ENCODE peak calls at places on chromosomes 16 and 17, in five cellular contexts. T is fibroblast of mammary gland, X is HFF-Myc, J is epithelial cell of proximal tubule, K is brain microvascular endothelial cell. M is an unnamed sample.

GRCh38 chr16:57140866-57141668 is 44.8 kb downstream of the PSME3IP1 start:
- DNase-seq in T (no peak), X (no peak), J (no peak), K (no peak), M (no peak)

GRCh38 chr17:47733047-47733413 is at the start of gene TBX21:
- DNase-seq in T (peak), X (no peak), J (no peak), K (no peak), M (no peak)

GRCh38 chr16:72938426-72939164 is 109.3 kb downstream of the ZFHX3 start:
- DNase-seq in T (peak), X (no peak), J (no peak), K (peak), M (peak)

GRCh38 chr16:64910351-64910750 is 211.5 kb downstream of the CDH11 start:
- DNase-seq in T (peak), X (peak), J (no peak), K (peak), M (peak)

GRCh38 chr17:42623732-42624596 is 14.5 kb downstream of the TUBG1 start:
- DNase-seq in T (peak), X (no peak), J (no peak), K (no peak), M (no peak)

GRCh38 chr17:80877829-80878303 is 113.8 kb upstream of the CHMP6 start:
- DNase-seq in T (no peak), X (no peak), J (no peak), K (no peak), M (no peak)

GRCh38 chr17:17036520-17036998 is 5.7 kb upstream of the MPRIP start:
- DNase-seq in T (no peak), X (no peak), J (no peak), K (no peak), M (no peak)

GRCh38 chr17:31373150-31374082 is 18.1 kb upstream of the RAB11FIP4 start:
- DNase-seq in T (peak), X (peak), J (no peak), K (peak), M (no peak)

GRCh38 chr16:55701442-55702319 is 45.9 kb downstream of the SLC6A2 start:
- DNase-seq in T (peak), X (peak), J (no peak), K (peak), M (peak)

GRCh38 chr17:64020068-64020766 is at the start of gene ICAM2:
- DNase-seq in T (no peak), X (no peak), J (no peak), K (no peak), M (no peak)

GRCh38 chr17:71472809-71473789 is 647.7 kb upstream of the SOX9 start:
- DNase-seq in T (peak), X (peak), J (no peak), K (peak), M (no peak)

GRCh38 chr16:84471316-84471715 is 33.1 kb downstream of the MEAK7 start:
- DNase-seq in T (no peak), X (no peak), J (no peak), K (no peak), M (peak)

GRCh38 chr17:29567362-29568330 is 809 bp upstream of the ABHD15 start:
- DNase-seq in T (no peak), X (no peak), J (no peak), K (peak), M (peak)

DNA sequence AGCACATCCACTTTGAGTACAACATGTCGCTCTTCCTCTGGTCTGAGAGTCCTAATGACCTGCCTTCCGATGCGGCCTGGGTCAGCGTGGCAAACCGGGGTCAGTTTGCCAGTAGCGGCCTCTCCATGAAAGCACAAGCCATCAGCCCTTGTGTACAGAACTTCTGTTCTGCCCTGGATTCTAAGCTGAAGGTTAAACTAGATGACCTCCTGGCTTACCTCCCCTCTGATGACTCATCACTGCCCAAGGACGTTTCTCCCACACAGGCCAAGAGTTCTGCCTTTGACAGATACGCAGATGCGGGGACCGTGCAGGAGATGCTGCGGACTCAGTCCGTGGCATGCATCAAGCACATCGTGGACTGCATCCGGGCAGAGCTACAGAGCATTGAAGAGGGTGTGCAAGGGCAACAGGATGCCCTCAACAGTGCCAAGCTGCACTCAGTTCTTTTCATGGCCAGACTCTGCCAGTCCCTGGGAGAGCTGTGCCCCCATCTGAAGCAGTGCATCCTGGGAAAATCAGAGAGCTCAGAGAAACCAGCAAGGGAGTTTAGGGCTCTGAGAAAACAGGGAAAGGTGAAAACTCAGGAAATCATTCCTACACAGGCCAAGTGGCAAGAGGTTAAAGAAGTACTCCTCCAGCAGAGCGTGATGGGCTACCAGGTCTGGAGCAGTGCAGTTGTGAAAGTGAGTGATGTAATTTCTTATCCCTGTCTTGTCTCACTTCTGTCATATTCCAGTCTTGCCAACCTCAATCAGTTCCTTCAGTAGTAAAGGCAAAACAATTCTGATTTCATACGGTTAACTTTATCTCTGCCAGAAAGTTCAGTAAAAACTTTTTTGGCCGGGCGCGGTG is 8.6 kb downstream of the COG1 start:
- DNase-seq in T (peak), X (no peak), J (no peak), K (no peak), M (no peak)
- TF ChIP-seq CTCF in T (no peak), X (no peak), J (no peak), K (no peak), M (no peak)

GRCh38 chr16:70789231-70789926 is 11.6 kb downstream of the VAC14 start:
- DNase-seq in T (peak), X (no peak), J (no peak), K (no peak), M (peak)

GRCh38 chr16:70782237-70782636 is 18.7 kb downstream of the VAC14 start:
- DNase-seq in T (no peak), X (no peak), J (no peak), K (no peak), M (no peak)

GRCh38 chr16:70784692-70785317 is 16.2 kb downstream of the VAC14 start:
- DNase-seq in T (no peak), X (no peak), J (no peak), K (no peak), M (no peak)

GRCh38 chr16:70788668-70789161 is 12.2 kb downstream of the VAC14 start:
- DNase-seq in T (peak), X (no peak), J (peak), K (no peak), M (no peak)

GRCh38 chr16:70786020-70786419 is 14.9 kb downstream of the VAC14 start:
- DNase-seq in T (no peak), X (no peak), J (no peak), K (no peak), M (no peak)
- H3K4me3 ChIP-seq in T (no peak), X (no peak), J (no peak), K (no peak), M (no peak)

DNA sequence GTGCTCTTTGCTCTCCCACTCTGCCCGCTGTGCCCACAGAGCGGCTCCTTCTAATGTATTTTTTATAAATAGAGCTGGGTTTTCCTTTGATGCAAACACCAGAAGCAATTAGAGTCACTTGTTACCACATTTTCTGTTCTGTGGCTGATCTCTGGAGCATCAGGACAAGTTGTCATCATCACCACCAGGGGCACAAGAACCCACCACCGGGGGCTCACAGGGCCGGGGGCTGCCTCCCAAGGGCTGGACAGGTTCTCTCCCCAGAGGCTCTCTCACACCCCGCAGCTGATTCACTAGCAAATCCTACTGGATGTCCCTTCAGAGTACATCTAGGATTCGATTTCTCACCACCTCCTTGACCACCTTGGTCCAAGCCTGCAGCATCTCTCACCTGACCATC is 18.5 kb downstream of the C16orf82 start:
- DNase-seq in T (no peak), X (no peak), J (no peak), K (no peak), M (no peak)
- TF ChIP-seq CTCF in T (no peak), X (no peak), J (no peak), K (no peak), M (no peak)

DNA sequence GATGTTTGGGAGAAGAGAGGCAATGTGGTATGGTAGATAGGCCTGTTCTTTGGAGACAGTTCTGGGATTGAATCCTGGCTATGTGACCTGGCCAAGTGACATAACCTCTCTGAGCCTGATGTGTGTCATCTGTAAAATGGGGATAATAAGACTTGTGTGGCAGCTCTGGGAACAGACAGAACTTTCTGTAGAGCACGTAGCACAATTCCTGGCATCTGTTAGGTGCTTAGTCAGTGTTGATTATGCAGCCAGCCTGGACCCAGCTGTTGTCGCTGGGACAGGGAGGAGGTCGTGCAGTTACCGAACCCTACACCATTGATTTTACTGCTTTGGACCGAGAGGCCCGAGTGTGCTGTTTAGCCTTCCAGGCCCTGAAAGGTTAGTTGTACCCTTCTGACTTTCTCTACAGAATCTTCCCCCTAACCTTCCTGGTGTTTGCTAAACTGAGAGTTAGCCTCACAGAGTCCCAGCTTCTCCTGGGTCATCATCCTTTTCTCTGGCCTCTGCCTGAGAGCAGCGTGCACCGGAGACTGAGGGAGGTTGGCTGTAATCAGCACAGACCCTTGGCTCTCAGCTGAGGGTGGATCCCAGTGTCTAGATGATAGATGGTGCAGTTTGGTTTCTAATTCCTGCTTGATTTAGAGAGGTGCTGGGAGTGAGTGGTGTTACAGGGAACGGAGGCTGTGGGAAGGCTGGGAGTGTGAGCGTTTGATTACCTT is 31.9 kb downstream of the MSI2 start:
- DNase-seq in T (peak), X (no peak), J (no peak), K (no peak), M (peak)
- H3K4me3 ChIP-seq in T (no peak), X (no peak), J (peak), K (no peak), M (no peak)

GRCh38 chr17:19337712-19338023 is 24.9 kb downstream of the B9D1 start:
- DNase-seq in T (no peak), X (no peak), J (no peak), K (no peak), M (no peak)

GRCh38 chr17:19338031-19338990 is 24.2 kb downstream of the B9D1 start:
- DNase-seq in T (peak), X (no peak), J (no peak), K (no peak), M (no peak)

GRCh38 chr17:19335951-19336631 is 26.4 kb downstream of the B9D1 start:
- DNase-seq in T (no peak), X (no peak), J (no peak), K (no peak), M (no peak)

GRCh38 chr17:19339341-19339815 is 23.1 kb downstream of the B9D1 start:
- DNase-seq in T (no peak), X (no peak), J (no peak), K (no peak), M (no peak)

GRCh38 chr17:19336938-19337711 is 25.4 kb downstream of the B9D1 start:
- DNase-seq in T (no peak), X (no peak), J (no peak), K (peak), M (peak)
- TF ChIP-seq CTCF in T (no peak), X (peak), J (no peak), K (peak), M (peak)

DNA sequence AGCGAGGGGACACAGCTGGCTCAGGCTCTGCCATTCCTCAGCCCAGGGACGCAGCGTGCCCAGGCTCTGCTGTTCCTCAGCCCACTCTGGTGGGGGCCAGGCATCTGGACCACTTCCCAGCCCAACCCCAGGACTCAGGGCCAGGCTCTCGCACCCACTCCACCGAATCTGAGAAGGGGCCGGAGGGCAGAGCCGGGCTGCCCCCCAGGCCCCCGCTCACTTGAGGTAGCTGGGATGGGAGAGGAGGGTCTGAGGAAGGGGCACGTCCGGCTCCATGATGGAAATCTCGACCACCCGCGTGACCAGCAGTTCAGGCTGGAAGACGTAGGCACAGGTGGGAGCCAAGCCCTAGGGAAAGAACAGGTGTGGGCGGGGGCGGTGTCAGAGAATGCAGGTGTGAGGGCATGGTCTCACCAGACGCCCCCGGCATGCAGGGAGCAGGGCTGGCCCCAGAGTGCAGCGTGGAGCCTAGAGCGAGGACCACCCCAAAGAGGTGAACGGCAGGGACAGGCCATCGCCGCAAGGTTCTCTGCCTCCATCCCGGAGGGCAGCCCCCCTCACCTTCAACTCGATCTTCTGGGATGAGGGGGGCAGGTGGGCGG is 4.9 kb downstream of the PGAP6 start:
- DNase-seq in T (no peak), X (no peak), J (no peak), K (no peak), M (no peak)
- H3K4me3 ChIP-seq in T (no peak), X (no peak), J (no peak), K (no peak), M (no peak)

M was measured in right atrium auricular region.